ENCODE peak calls at places on chromosome 12, in ten cellular contexts. C is NCI-H774; I is body of pancreas; X is MM.1S; T is T follicular helper cell; S is activated naive CD8-positive, alpha-beta T cell treated with anti-CD3 and anti-CD28 coated beads for 36 hours; N is NCI-H2029; V is hypothalamus; Z is left cardiac atrium; A is left ventricle myocardium inferior. U is an unnamed sample.

GRCh38 chr12:89529738-89530137 is 3.9 kb upstream of the POC1B start:
- DNase-seq in C (peak), I (no peak), X (peak), T (no peak), S (no peak), N (peak), V (no peak), Z (no peak), A (no peak), U (peak)

GRCh38 chr12:66139328-66139727 is 8.8 kb upstream of the LLPH start:
- DNase-seq in C (no peak), I (no peak), X (no peak), T (no peak), S (no peak), N (no peak), V (no peak), Z (no peak), A (no peak), U (no peak)

GRCh38 chr12:6038160-6038559 is 86.3 kb downstream of the VWF start:
- DNase-seq in C (peak), I (peak), X (peak), T (no peak), S (peak), N (no peak), V (no peak), Z (no peak), A (no peak), U (peak)

GRCh38 chr12:107990325-107990724 is 138.8 kb upstream of the WSCD2 start:
- DNase-seq in C (no peak), I (peak), X (peak), T (no peak), S (peak), N (peak), V (peak), Z (no peak), A (peak), U (no peak)

GRCh38 chr12:120584343-120585149 is 3.3 kb upstream of the POP5 start:
- DNase-seq in C (peak), I (peak), X (peak), T (peak), S (peak), N (no peak), V (peak), Z (peak), A (peak), U (peak)

GRCh38 chr12:90978117-90978770 is 23.3 kb upstream of the CCER1 start:
- DNase-seq in C (peak), I (no peak), X (peak), T (no peak), S (no peak), N (peak), V (no peak), Z (no peak), A (no peak), U (peak)

GRCh38 chr12:124453419-124454351 is 113.7 kb downstream of the NCOR2 start:
- DNase-seq in C (no peak), I (peak), X (peak), T (peak), S (peak), N (no peak), V (peak), Z (peak), A (peak), U (peak)

GRCh38 chr12:93699271-93700141 is 22.3 kb downstream of the CRADD start:
- DNase-seq in C (peak), I (no peak), X (no peak), T (no peak), S (no peak), N (peak), V (no peak), Z (no peak), A (no peak), U (no peak)

GRCh38 chr12:65232490-65233077 is 45.9 kb upstream of the MSRB3 start:
- DNase-seq in C (peak), I (no peak), X (peak), T (no peak), S (no peak), N (no peak), V (no peak), Z (no peak), A (no peak), U (no peak)

GRCh38 chr12:94304566-94305061 is 155.1 kb downstream of the CEP83 start:
- DNase-seq in C (no peak), I (no peak), X (no peak), T (no peak), S (no peak), N (no peak), V (no peak), Z (no peak), A (no peak), U (no peak)

GRCh38 chr12:63905523-63905922 is 61.0 kb downstream of the SRGAP1 start:
- DNase-seq in C (no peak), I (no peak), X (no peak), T (no peak), S (no peak), N (no peak), V (no peak), Z (no peak), A (no peak), U (peak)

GRCh38 chr12:4148418-4149056 is 125.0 kb upstream of the CCND2 start:
- DNase-seq in C (no peak), I (peak), X (peak), T (no peak), S (peak), N (no peak), V (peak), Z (peak), A (peak), U (peak)

GRCh38 chr12:53844989-53845836 is 93.4 kb upstream of the HOXC13 start:
- DNase-seq in C (no peak), I (no peak), X (no peak), T (no peak), S (no peak), N (no peak), V (no peak), Z (no peak), A (no peak), U (no peak)

GRCh38 chr12:8452976-8453616 is 2.7 kb upstream of the CLEC6A start:
- DNase-seq in C (no peak), I (no peak), X (no peak), T (no peak), S (no peak), N (no peak), V (no peak), Z (no peak), A (no peak), U (peak)

GRCh38 chr12:48556631-48557030 is 13.2 kb downstream of the LALBA start:
- DNase-seq in C (peak), I (no peak), X (no peak), T (no peak), S (no peak), N (no peak), V (no peak), Z (no peak), A (no peak), U (no peak)

GRCh38 chr12:42140901-42141300 is 3.8 kb downstream of the GXYLT1 start:
- DNase-seq in C (no peak), I (no peak), X (no peak), T (no peak), S (no peak), N (no peak), V (no peak), Z (no peak), A (no peak), U (no peak)

GRCh38 chr12:76915381-76916169 is 36.8 kb upstream of the CSRP2 start:
- DNase-seq in C (no peak), I (no peak), X (no peak), T (no peak), S (no peak), N (no peak), V (no peak), Z (no peak), A (no peak), U (no peak)

GRCh38 chr12:46452776-46453175 is 80.2 kb upstream of the SLC38A2 start:
- DNase-seq in C (no peak), I (no peak), X (no peak), T (no peak), S (no peak), N (no peak), V (no peak), Z (no peak), A (no peak), U (no peak)

GRCh38 chr12:69545081-69545480 is 40.2 kb upstream of the CCT2 start:
- DNase-seq in C (no peak), I (no peak), X (no peak), T (no peak), S (no peak), N (no peak), V (no peak), Z (no peak), A (no peak), U (no peak)

GRCh38 chr12:124297389-124297788 is 2.5 kb downstream of the RFLNA start:
- DNase-seq in C (no peak), I (no peak), X (no peak), T (no peak), S (no peak), N (no peak), V (no peak), Z (no peak), A (no peak), U (no peak)

GRCh38 chr12:91250273-91250672 is 67.7 kb upstream of the DCN start:
- DNase-seq in C (no peak), I (no peak), X (no peak), T (no peak), S (no peak), N (no peak), V (no peak), Z (no peak), A (no peak), U (no peak)

GRCh38 chr12:52203126-52203921 is 11.5 kb upstream of the KRT80 start:
- DNase-seq in C (peak), I (peak), X (no peak), T (no peak), S (peak), N (peak), V (peak), Z (peak), A (peak), U (peak)

GRCh38 chr12:66823857-66824570 is 145.1 kb upstream of the GRIP1 start:
- DNase-seq in C (peak), I (no peak), X (no peak), T (no peak), S (no peak), N (peak), V (no peak), Z (no peak), A (no peak), U (no peak)

U was measured in MV-4-11.